ENCODE peak calls at places on chromosomes 4 and X, in four cellular contexts. K is IMR-90, U is GM12878, S is K562. R is an unnamed sample.

GRCh38 chr4:189279188-189279587 is 661.5 kb upstream of the FRG1 start:
- DNase-seq in K (peak), U (no peak), S (no peak), R (no peak)

GRCh38 chr4:11743236-11743635 is 314.5 kb upstream of the HS3ST1 start:
- DNase-seq in K (peak), S (no peak), U (no peak), R (no peak)

GRCh38 chr4:153603835-153604234 is 80.2 kb upstream of the TLR2 start:
- DNase-seq in U (no peak), S (no peak), K (no peak), R (no peak)

GRCh38 chr4:89404530-89404929 is 96.9 kb upstream of the GPRIN3 start:
- DNase-seq in K (no peak), S (no peak), U (no peak), R (no peak)

GRCh38 chr4:22179124-22179874 is 230.7 kb upstream of the KCNIP4 start:
- DNase-seq in S (no peak), U (no peak), K (peak), R (no peak)

GRCh38 chr4:40648742-40649281 is 19.1 kb upstream of the RBM47 start:
- DNase-seq in K (no peak), U (no peak), S (no peak), R (no peak)

GRCh38 chr4:36385951-36386561 is 104.6 kb downstream of the DTHD1 start:
- DNase-seq in K (no peak), U (peak), S (no peak), R (no peak)

GRCh38 chr4:128461300-128462103 is 173.9 kb upstream of the PGRMC2 start:
- DNase-seq in K (peak), S (peak), U (no peak), R (no peak)

GRCh38 chr4:90958256-90958895 is 831.2 kb downstream of the CCSER1 start:
- DNase-seq in S (no peak), K (peak), U (no peak), R (peak)

GRCh38 chr4:17817027-17817426 is 6.2 kb downstream of the NCAPG start:
- DNase-seq in S (no peak), U (peak), K (peak), R (no peak)

GRCh38 chrX:40973619-40974018 is 111.6 kb upstream of the USP9X start:
- DNase-seq in S (no peak), U (no peak), K (no peak), R (no peak)

GRCh38 chr4:25843340-25844097 is 19.3 kb downstream of the SEL1L3 start:
- DNase-seq in S (no peak), K (no peak), U (no peak), R (no peak)

GRCh38 chr4:71009796-71010588 is 16.5 kb downstream of the DCK start:
- DNase-seq in U (no peak), S (peak), K (peak), R (peak)

GRCh38 chr4:38105475-38105874 is 145.3 kb downstream of the PTTG2 start:
- DNase-seq in S (no peak), K (no peak), U (peak), R (no peak)

GRCh38 chrX:23557070-23557469 is 110.2 kb upstream of the PRDX4 start:
- DNase-seq in K (peak), U (no peak), S (no peak), R (no peak)

GRCh38 chr4:144499777-144500176 is 146.2 kb upstream of the HHIP start:
- DNase-seq in K (no peak), S (no peak), U (peak), R (no peak)

GRCh38 chr4:18914182-18914581 is 892.6 kb upstream of the LCORL start:
- DNase-seq in S (no peak), K (no peak), U (no peak), R (no peak)

GRCh38 chrX:112058255-112058654 is 24.3 kb downstream of the TRPC5 start:
- DNase-seq in S (no peak), K (peak), U (no peak), R (no peak)

GRCh38 chrX:112056886-112057285 is 25.7 kb downstream of the TRPC5 start:
- DNase-seq in K (no peak), S (no peak), U (peak), R (no peak)

GRCh38 chrX:112053169-112053568 is 29.4 kb downstream of the TRPC5 start:
- DNase-seq in S (no peak), U (no peak), K (no peak), R (no peak)

DNA sequence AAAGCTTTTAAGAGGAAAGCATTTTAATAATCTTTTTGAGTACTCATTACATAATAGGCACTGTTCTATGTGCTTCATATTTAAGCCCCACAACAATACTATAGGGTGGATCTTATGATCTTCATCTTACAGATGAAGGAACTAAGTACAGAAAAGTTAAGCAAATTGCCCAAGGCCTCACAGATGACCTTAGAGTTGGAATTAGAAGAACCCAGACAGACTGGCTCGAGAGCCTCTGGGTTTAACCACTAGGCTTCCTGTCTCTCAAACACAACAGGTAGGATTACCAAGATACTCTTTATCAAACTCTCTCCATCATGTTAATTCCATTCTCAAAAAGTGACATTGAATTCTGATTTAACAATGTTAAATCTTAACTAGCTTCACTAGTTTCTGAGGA is 23.8 kb downstream of the TRPC5 start:
- DNase-seq in K (no peak), U (no peak), S (no peak), R (no peak)
- TF ChIP-seq ELK1 in K (no peak), U (no peak), S (no peak), R (no peak)

DNA sequence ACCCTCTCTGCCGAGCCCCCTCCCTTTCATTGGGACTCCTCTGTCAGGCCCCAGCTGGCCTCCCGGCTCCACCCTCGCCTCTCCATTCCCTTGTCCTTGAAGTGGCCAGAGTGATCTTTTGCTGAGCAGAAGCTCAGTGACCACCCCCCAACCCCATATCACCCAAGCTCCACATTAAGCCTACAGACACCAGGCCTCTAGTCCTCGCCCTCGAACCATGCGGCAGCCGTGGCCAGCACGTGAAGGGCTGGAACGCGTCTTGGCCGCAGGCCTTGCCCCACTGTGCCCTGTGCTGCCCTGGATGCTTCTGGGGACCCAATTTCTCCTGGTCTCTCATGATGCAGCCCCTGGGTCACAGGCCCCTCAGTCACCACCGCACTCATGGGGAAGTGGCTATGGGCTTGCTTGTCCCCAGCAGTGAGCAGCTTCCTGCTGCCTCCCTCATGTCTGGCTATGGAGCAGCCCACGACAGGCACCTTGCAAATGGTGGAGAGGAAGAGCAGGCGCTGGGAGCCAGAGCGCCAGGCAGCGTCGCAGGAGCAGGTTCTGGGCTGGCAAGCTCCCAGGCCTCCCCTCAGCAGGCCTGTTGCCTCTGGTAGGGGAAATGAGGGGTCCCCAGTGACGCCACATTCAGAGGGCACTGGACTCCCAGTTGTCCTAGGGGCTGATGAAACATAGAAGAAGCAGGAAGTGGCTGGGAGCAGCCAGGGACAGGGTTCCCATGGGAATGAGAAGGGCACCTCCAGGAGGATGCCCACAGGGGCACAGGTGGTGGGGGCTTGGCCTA is 757 bp upstream of the SRPK3 start:
- DNase-seq in S (no peak), K (no peak), U (no peak), R (no peak)
- TF ChIP-seq CTCF in S (no peak), K (no peak), U (no peak), R (no peak)

DNA sequence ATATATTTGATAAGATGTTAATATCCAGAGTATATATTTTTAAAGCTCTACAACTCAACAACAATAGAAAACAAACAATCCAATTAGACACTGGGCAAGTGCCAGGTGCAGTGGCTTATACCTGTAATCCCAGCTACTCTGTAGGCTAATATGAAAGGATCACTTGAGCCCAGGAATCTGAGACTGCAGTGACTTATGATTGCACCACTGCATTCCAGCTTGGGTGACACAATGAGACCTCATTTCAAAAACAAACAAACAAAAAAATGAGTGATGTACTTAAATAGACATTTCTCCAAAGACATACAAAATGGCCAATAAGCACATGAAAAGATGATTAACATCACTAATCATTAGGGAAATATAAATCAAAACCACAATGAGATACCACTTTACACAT is 356.8 kb upstream of the PCDH10 start:
- DNase-seq in S (no peak), U (no peak), K (no peak), R (no peak)
- TF ChIP-seq RCOR1 in S (no peak), U (no peak), K (no peak), R (no peak)

DNA sequence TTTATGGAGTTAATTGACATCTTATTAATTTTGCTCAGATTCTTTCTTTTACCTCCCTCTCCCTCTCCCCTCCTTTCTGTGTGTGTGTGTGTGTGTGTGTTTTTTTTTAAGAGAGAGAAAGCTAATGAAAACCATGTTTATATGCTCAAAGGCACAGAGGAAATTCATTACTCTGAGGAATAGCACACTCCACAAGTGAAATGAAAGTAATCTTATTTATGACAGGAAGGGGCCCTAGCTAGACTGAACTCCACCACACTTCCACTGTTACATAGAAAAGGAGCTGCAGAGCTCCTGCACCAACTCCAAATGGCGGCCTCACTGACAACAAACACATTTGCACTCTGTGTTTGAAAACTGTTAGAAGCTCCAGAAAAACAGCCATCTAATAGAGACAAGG is 150.6 kb downstream of the RASL11B start:
- DNase-seq in S (no peak), K (peak), U (no peak), R (no peak)
- TF ChIP-seq ELK1 in S (no peak), K (no peak), U (no peak), R (no peak)

GRCh38 chr4:139453041-139453370 is 915 bp upstream of the RAB33B start:
- DNase-seq in S (no peak), U (peak), K (no peak), R (peak)

GRCh38 chr4:139453371-139454110 is 380 bp upstream of the RAB33B start:
- DNase-seq in U (peak), K (peak), S (peak), R (peak)

GRCh38 chr4:139455187-139455586 is 1.3 kb downstream of the RAB33B start:
- DNase-seq in K (no peak), S (no peak), U (no peak), R (no peak)

GRCh38 chr4:139454646-139455045 is 725 bp downstream of the RAB33B start:
- DNase-seq in K (no peak), U (no peak), S (no peak), R (no peak)

DNA sequence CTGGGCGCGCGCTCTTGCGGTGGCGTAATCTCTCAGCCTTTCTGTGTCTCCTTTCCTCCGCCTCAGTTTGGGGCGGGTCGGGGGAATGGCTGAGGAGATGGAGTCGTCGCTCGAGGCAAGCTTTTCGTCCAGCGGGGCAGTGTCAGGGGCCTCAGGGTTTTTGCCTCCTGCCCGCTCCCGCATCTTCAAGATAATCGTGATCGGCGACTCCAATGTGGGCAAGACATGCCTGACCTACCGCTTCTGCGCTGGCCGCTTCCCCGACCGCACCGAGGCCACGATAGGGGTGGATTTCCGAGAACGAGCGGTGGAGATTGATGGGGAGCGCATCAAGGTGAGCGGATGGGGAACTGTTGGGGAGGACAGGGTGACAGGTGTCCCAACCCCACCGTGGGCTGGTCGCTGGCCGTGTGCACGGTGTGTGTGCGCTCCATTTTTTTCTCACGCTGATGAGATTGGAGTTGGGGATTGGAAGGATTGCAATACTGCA is at the start of gene RAB33B:
- DNase-seq in U (no peak), K (peak), S (peak), R (no peak)
- TF ChIP-seq CTCF in U (no peak), K (no peak), S (no peak), R (no peak)

GRCh38 chr4:163612762-163613161 is 118.3 kb downstream of the TMA16 start:
- DNase-seq in K (no peak), U (no peak), S (no peak), R (no peak)
- TF ChIP-seq RCOR1 in K (no peak), U (no peak), S (no peak), R (no peak)

DNA sequence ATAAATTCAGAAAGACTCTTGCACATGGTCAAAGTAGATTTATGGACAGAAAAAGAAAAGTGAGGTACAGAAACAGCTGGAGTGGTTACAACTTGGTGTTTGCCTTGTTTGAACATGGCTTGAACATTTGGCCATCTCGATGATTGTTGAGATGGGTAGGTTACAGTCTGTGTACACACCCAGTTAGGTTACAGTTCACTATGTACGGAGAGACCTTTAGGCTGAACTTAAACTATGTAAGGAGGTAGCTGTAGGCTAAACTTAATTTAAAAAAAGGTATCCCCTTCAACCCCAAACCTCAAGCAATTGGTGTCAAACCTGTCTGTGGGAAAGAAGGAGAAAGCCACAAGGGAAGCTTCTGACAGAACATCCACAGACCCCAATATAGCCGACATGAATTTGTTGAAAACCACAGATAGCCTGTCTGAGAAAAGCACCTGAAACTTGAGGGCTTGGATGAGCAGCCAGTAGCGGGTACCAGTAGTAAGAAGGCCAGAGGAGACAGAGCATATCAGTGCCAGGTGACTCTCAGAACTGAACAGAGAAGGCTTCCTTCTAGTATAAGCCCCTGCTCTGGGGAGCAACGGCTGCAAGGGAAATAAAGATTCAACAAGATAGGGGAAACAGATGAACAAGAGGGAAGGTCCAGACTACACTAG is 247.9 kb upstream of the GALNTL6 start:
- DNase-seq in S (no peak), U (no peak), K (no peak), R (no peak)
- TF ChIP-seq ELK1 in S (no peak), U (no peak), K (no peak), R (no peak)

GRCh38 chr4:6986781-6987565 is 56.2 kb upstream of the TADA2B start:
- DNase-seq in U (peak), K (peak), S (peak), R (peak)
- TF ChIP-seq CTCF in U (no peak), K (peak), S (no peak), R (no peak)

R was measured in A549.